ENCODE peak calls at places on chromosomes 5 and 9, in six cellular contexts. Z is stimulated activated CD4-positive, alpha-beta T cell treated with anti-CD3 and anti-CD28 coated beads, Interleukin-1b, Interleukin-23, amount 100 ng/mL, for 48 hours; Y is stomach; I is tibial nerve; D is nucleus accumbens; A is NCI-H2029. V is an unnamed sample.
A peak's percentile ranks its signal among the peaks of the same experiment; 100 is the strongest.

GRCh38 chr5:150624334-150625163 is 15.9 kb upstream of the SYNPO start:
- DNase-seq in Y (no peak), A (no peak), D (peak; percentile 32), Z (peak; percentile 8), I (no peak), V (no peak)

GRCh38 chr5:109347252-109347888 is 62.4 kb downstream of the PJA2 start:
- DNase-seq in A (no peak), Y (no peak), D (no peak), Z (no peak), I (no peak), V (no peak)

GRCh38 chr9:116712781-116713180 is 25.7 kb downstream of the TRIM32 start:
- DNase-seq in Y (no peak), I (no peak), Z (no peak), D (no peak), A (no peak), V (no peak)

GRCh38 chr9:16143947-16144890 is 591.4 kb downstream of the CCDC171 start:
- DNase-seq in A (no peak), Y (no peak), D (no peak), I (no peak), Z (no peak), V (no peak)

GRCh38 chr9:90460220-90460619 is 182.4 kb downstream of the DIRAS2 start:
- DNase-seq in I (no peak), D (no peak), Z (no peak), Y (no peak), A (no peak), V (no peak)

GRCh38 chr5:102450313-102450990 is 48.3 kb downstream of the SLCO6A1 start:
- DNase-seq in D (no peak), A (no peak), Z (no peak), Y (no peak), I (no peak), V (peak; percentile 34)

GRCh38 chr9:29349050-29349449 is 1775.8 kb upstream of the C9orf72 start:
- DNase-seq in I (no peak), A (no peak), Z (no peak), D (no peak), Y (no peak), V (peak; percentile 9)

GRCh38 chr9:112091805-112092204 is 83.3 kb downstream of the SUSD1 start:
- DNase-seq in D (no peak), Y (no peak), A (peak; percentile 33), I (no peak), Z (no peak), V (peak; percentile 44)

GRCh38 chr9:113895526-113895925 is 19.4 kb downstream of the ZNF618 start:
- DNase-seq in Z (no peak), I (no peak), D (no peak), A (no peak), Y (no peak), V (peak; percentile 83)

GRCh38 chr9:129806126-129806525 is 3.1 kb downstream of the TOR1B start:
- DNase-seq in I (no peak), A (no peak), D (no peak), Y (no peak), Z (no peak), V (no peak)

GRCh38 chr5:142235050-142235797 is 89.6 kb downstream of the SPRY4 start:
- DNase-seq in A (no peak), Z (peak; percentile 46), D (no peak), I (no peak), Y (no peak), V (no peak)

GRCh38 chr9:109192732-109193361 is 25.8 kb upstream of the FRRS1L start:
- DNase-seq in I (no peak), A (peak; percentile 6), D (no peak), Z (no peak), Y (peak; percentile 68), V (no peak)

GRCh38 chr9:124306098-124306735 is 48.5 kb downstream of the NEK6 start:
- DNase-seq in A (no peak), Z (no peak), D (no peak), I (no peak), Y (no peak), V (peak; percentile 89)

GRCh38 chr9:92716557-92716956 is 46.6 kb upstream of the IPPK start:
- DNase-seq in I (peak; percentile 77), Y (peak; percentile 74), Z (peak; percentile 77), D (no peak), A (peak; percentile 35), V (no peak)

GRCh38 chr9:129907196-129907595 is 71.9 kb downstream of the USP20 start:
- DNase-seq in D (no peak), I (no peak), Z (no peak), A (no peak), Y (no peak), V (no peak)

GRCh38 chr5:428754-429452 is 14.1 kb upstream of the EXOC3 start:
- DNase-seq in A (no peak), Y (peak; percentile 20), I (no peak), D (no peak), Z (no peak), V (no peak)

GRCh38 chr9:69013404-69013727 is 547 bp downstream of the PRKACG start:
- DNase-seq in I (no peak), Y (no peak), Z (no peak), D (no peak), A (no peak), V (no peak)

GRCh38 chr9:82583524-82583923 is 479.4 kb downstream of the RASEF start:
- DNase-seq in Y (no peak), D (no peak), I (no peak), A (no peak), Z (no peak), V (no peak)

GRCh38 chr9:7777776-7778175 is 21.8 kb downstream of the DMAC1 start:
- DNase-seq in D (no peak), Z (no peak), A (peak; percentile 4), I (no peak), Y (no peak), V (peak; percentile 7)

GRCh38 chr9:137311971-137312851 is 10.1 kb upstream of the NRARP start:
- DNase-seq in A (no peak), Z (no peak), I (no peak), D (no peak), Y (no peak), V (no peak)

GRCh38 chr5:136018814-136019777 is 9.7 kb upstream of the TGFBI start:
- DNase-seq in I (peak; percentile 94), D (no peak), A (peak; percentile 33), Y (no peak), Z (no peak), V (peak; percentile 95)

GRCh38 chr9:696332-697090 is 145.0 kb upstream of the DMRT1 start:
- DNase-seq in Z (no peak), A (no peak), Y (no peak), D (no peak), I (no peak), V (peak; percentile 77)

GRCh38 chr5:138668451-138668850 is 84.8 kb upstream of the CTNNA1 start:
- DNase-seq in D (no peak), Z (no peak), A (no peak), I (no peak), Y (peak; percentile 26), V (no peak)

GRCh38 chr9:103942171-103942570 is 151.9 kb upstream of the SMC2 start:
- DNase-seq in I (no peak), D (no peak), A (no peak), Z (no peak), Y (no peak), V (no peak)

GRCh38 chr5:59036274-59036961 is 453.5 kb downstream of the RAB3C start:
- DNase-seq in Y (no peak), A (no peak), Z (peak; percentile 60), D (no peak), I (peak; percentile 45), V (peak; percentile 98)

GRCh38 chr5:151923865-151924264 is 786 bp downstream of the GLRA1 start:
- DNase-seq in Y (no peak), D (no peak), I (no peak), Z (no peak), A (peak; percentile 41), V (peak; percentile 20)

GRCh38 chr5:91266184-91266705 is 116.9 kb downstream of the ARRDC3 start:
- DNase-seq in D (no peak), I (no peak), Z (no peak), A (peak; percentile 2), Y (no peak), V (peak; percentile 73)